ENCODE peak calls at places on chromosome 2, in five cellular contexts. E is activated CD4-positive, alpha-beta T cell treated with anti-CD3 and anti-CD28 coated beads, Interleukin-2, amount 10 ng/mL, durations not matched to agents 24 days and 14 days; H is K562; T is astrocyte of the spinal cord; B is GM04503. V is an unnamed sample.
A peak's percentile ranks its signal among the peaks of the same experiment; 100 is the strongest.

GRCh38 chr2:231244382-231245252 is 46.2 kb downstream of the ARMC9 start:
- DNase-seq in T (no peak), E (no peak), B (no peak), H (no peak), V (no peak)

GRCh38 chr2:207974214-207974600 is 51.1 kb downstream of the PLEKHM3 start:
- DNase-seq in T (no peak), B (no peak), E (no peak), H (no peak), V (peak; percentile 17)

GRCh38 chr2:37274354-37274965 is 43.0 kb downstream of the NDUFAF7 start:
- DNase-seq in B (no peak), E (no peak), T (no peak), H (no peak), V (no peak)

GRCh38 chr2:41414486-41415230 is 633.2 kb upstream of the PKDCC start:
- DNase-seq in E (peak; percentile 54), B (no peak), H (peak; percentile 3), T (peak; percentile 29), V (peak; percentile 22)

GRCh38 chr2:123468071-123468470 is 557.0 kb upstream of the CNTNAP5 start:
- DNase-seq in B (no peak), E (no peak), T (no peak), H (no peak), V (no peak)

GRCh38 chr2:54139210-54139609 is 23.8 kb downstream of the ACYP2 start:
- DNase-seq in T (no peak), H (no peak), E (no peak), B (no peak), V (no peak)

GRCh38 chr2:5482929-5483331 is 209.3 kb upstream of the SOX11 start:
- DNase-seq in B (no peak), E (no peak), H (no peak), T (peak; percentile 63), V (peak; percentile 48)

GRCh38 chr2:227772197-227772661 is 26.5 kb downstream of the SCYGR8 start:
- DNase-seq in E (no peak), B (no peak), H (no peak), T (peak; percentile 17), V (peak; percentile 42)

GRCh38 chr2:161243312-161243711 is 64.9 kb upstream of the PSMD14 start:
- DNase-seq in T (no peak), E (peak; percentile 66), B (no peak), H (no peak), V (no peak)

GRCh38 chr2:238919307-238919706 is 71.4 kb downstream of the TWIST2 start:
- DNase-seq in B (no peak), E (no peak), H (no peak), T (no peak), V (no peak)

GRCh38 chr2:175309799-175310198 is 128.3 kb upstream of the ATP5MC3 start:
- DNase-seq in H (peak; percentile 68), B (no peak), E (no peak), T (peak; percentile 5), V (peak; percentile 15)

GRCh38 chr2:18536100-18536499 is 24.4 kb downstream of the RDH14 start:
- DNase-seq in H (no peak), E (no peak), T (peak; percentile 16), B (peak; percentile 29), V (no peak)

GRCh38 chr2:132991464-132992045 is 321.6 kb upstream of the LYPD1 start:
- DNase-seq in B (no peak), T (no peak), E (no peak), H (no peak), V (peak; percentile 21)

GRCh38 chr2:48723125-48723524 is 32.4 kb downstream of the LHCGR start:
- DNase-seq in B (peak; percentile 77), T (peak; percentile 42), E (no peak), H (no peak), V (peak; percentile 69)

GRCh38 chr2:55781542-55781941 is 87.9 kb upstream of the PNPT1 start:
- DNase-seq in B (no peak), E (no peak), T (no peak), H (no peak), V (no peak)

GRCh38 chr2:28355521-28356094 is 37.0 kb upstream of the FOSL2 start:
- DNase-seq in B (no peak), H (peak; percentile 98), T (no peak), E (no peak), V (no peak)

GRCh38 chr2:116754371-116755101 is 1060.0 kb upstream of the DDX18 start:
- DNase-seq in E (no peak), H (no peak), T (no peak), B (no peak), V (peak; percentile 3)

GRCh38 chr2:174846941-174847938 is 83.0 kb upstream of the CHRNA1 start:
- DNase-seq in E (no peak), B (peak; percentile 52), T (peak; percentile 86), H (peak; percentile 14), V (peak; percentile 78)

GRCh38 chr2:191038241-191038725 is 24.3 kb upstream of the STAT1 start:
- DNase-seq in B (peak; percentile 94), T (peak; percentile 66), E (peak; percentile 85), H (peak; percentile 37), V (peak; percentile 52)

GRCh38 chr2:26640331-26640745 is 828 bp downstream of the CIB4 start:
- DNase-seq in B (peak; percentile 39), T (peak; percentile 50), E (no peak), H (no peak), V (peak; percentile 62)

GRCh38 chr2:218883491-218884490 is 3.1 kb downstream of the WNT10A start:
- DNase-seq in H (peak; percentile 27), B (no peak), E (no peak), T (no peak), V (no peak)

GRCh38 chr2:18546586-18546985 is 13.9 kb downstream of the RDH14 start:
- DNase-seq in B (no peak), T (no peak), H (no peak), E (no peak), V (no peak)

GRCh38 chr2:184004289-184004944 is 593.9 kb upstream of the ZNF804A start:
- DNase-seq in B (no peak), T (peak; percentile 18), E (no peak), H (no peak), V (peak; percentile 17)

GRCh38 chr2:98702127-98702802 is 28.7 kb downstream of the MGAT4A start:
- DNase-seq in B (no peak), E (no peak), T (no peak), H (no peak), V (no peak)

GRCh38 chr2:190964170-190964795 is 49.7 kb downstream of the STAT1 start:
- DNase-seq in T (no peak), E (peak; percentile 78), B (no peak), H (no peak), V (no peak)

GRCh38 chr2:96138146-96139145 is at the start of gene ASTL:
- DNase-seq in T (peak; percentile 16), E (peak; percentile 88), H (peak; percentile 69), B (no peak), V (peak; percentile 69)

GRCh38 chr2:96470089-96470488 is 35.1 kb downstream of the NEURL3 start:
- DNase-seq in B (no peak), H (no peak), T (no peak), E (peak; percentile 44), V (no peak)

GRCh38 chr2:71477231-71477681 is 23.9 kb downstream of the DYSF start:
- DNase-seq in E (no peak), B (no peak), T (no peak), H (no peak), V (no peak)

GRCh38 chr2:41723531-41723930 is 324.3 kb upstream of the PKDCC start:
- DNase-seq in T (peak; percentile 23), E (no peak), H (no peak), B (no peak), V (peak; percentile 8)

V was measured in astrocyte of the hippocampus.